ENCODE peak calls at places on chromosomes 16 and 17, in six cellular contexts. S is activated T-cell treated with anti-CD3 and anti-CD28 coated beads, Interleukin-2, amount 50 U/mL, for 4 hours; I is anterior cingulate cortex; K is stomach; F is uterus; Z is PC-3. P is an unnamed sample.

GRCh38 chr17:63694974-63695773 is 4.8 kb downstream of the LIMD2 start:
- DNase-seq in K (no peak), S (no peak), F (no peak), I (no peak), Z (no peak), P (no peak)

GRCh38 chr16:78957328-78958100 is 643.0 kb downstream of the MAF start:
- DNase-seq in S (no peak), K (no peak), F (no peak), Z (no peak), I (no peak), P (no peak)

GRCh38 chr17:2419526-2419925 is 18.7 kb upstream of the MNT start:
- DNase-seq in F (no peak), I (no peak), K (no peak), Z (no peak), S (no peak), P (no peak)

GRCh38 chr17:41935641-41936040 is 5.2 kb downstream of the ODAD4 start:
- DNase-seq in F (no peak), S (no peak), Z (no peak), I (no peak), K (no peak), P (no peak)

GRCh38 chr17:48722201-48722907 is at the start of gene PRAC1:
- DNase-seq in Z (peak), S (no peak), I (no peak), K (no peak), F (no peak), P (no peak)

GRCh38 chr16:49781401-49781800 is 74.5 kb downstream of the ZNF423 start:
- DNase-seq in I (no peak), S (no peak), Z (no peak), F (no peak), K (no peak), P (no peak)

GRCh38 chr17:8141741-8142140 is 10.5 kb downstream of the PER1 start:
- DNase-seq in F (no peak), K (no peak), S (no peak), Z (no peak), I (no peak), P (no peak)

GRCh38 chr17:61202564-61202963 is 197.1 kb upstream of the TBX2 start:
- DNase-seq in I (no peak), S (no peak), Z (peak), K (no peak), F (no peak), P (no peak)

GRCh38 chr17:29705352-29705751 is 82.6 kb upstream of the CORO6 start:
- DNase-seq in F (no peak), Z (no peak), K (no peak), I (no peak), S (no peak), P (no peak)

GRCh38 chr17:30086896-30087295 is 29.7 kb upstream of the NSRP1 start:
- DNase-seq in I (no peak), Z (no peak), S (no peak), K (no peak), F (no peak), P (no peak)

GRCh38 chr17:79938696-79939435 is 96.8 kb downstream of the TBC1D16 start:
- DNase-seq in F (no peak), S (no peak), K (no peak), Z (no peak), I (no peak), P (no peak)

GRCh38 chr17:57396515-57396921 is 140.2 kb downstream of the MSI2 start:
- DNase-seq in I (no peak), K (no peak), S (no peak), F (no peak), Z (no peak), P (no peak)

GRCh38 chr17:39001703-39002637 is 34.8 kb upstream of the FBXO47 start:
- DNase-seq in F (peak), I (no peak), S (no peak), Z (peak), K (peak), P (no peak)

GRCh38 chr17:50146927-50147640 is 3.4 kb downstream of the PPP1R9B start:
- DNase-seq in F (no peak), Z (no peak), S (no peak), I (peak), K (no peak), P (no peak)

GRCh38 chr16:24396350-24397271 is 140.5 kb downstream of the CACNG3 start:
- DNase-seq in K (no peak), Z (no peak), F (no peak), S (no peak), I (peak), P (no peak)

GRCh38 chr17:78179372-78179771 is 7.5 kb downstream of the TK1 start:
- DNase-seq in Z (peak), I (no peak), K (peak), S (no peak), F (peak), P (no peak)

GRCh38 chr16:61296305-61296704 is 739.9 kb downstream of the CDH8 start:
- DNase-seq in I (no peak), S (no peak), Z (no peak), K (no peak), F (no peak), P (no peak)

GRCh38 chr17:27572665-27573064 is 58.3 kb upstream of the LGALS9 start:
- DNase-seq in I (no peak), F (no peak), K (no peak), S (peak), Z (no peak), P (no peak)

GRCh38 chr17:8105957-8106398 is 12.3 kb downstream of the ALOXE3 start:
- DNase-seq in I (no peak), F (no peak), K (no peak), Z (no peak), S (no peak), P (no peak)

GRCh38 chr16:59964232-59964924 is 1230.3 kb upstream of the GOT2 start:
- DNase-seq in Z (no peak), I (no peak), K (no peak), S (no peak), F (no peak), P (no peak)

GRCh38 chr17:45575126-45575885 is 84.8 kb upstream of the PLEKHM1 start:
- DNase-seq in S (no peak), Z (no peak), K (no peak), F (no peak), I (no peak), P (no peak)

GRCh38 chr16:22788190-22788530 is 25.8 kb upstream of the HS3ST2 start:
- DNase-seq in I (no peak), Z (no peak), S (no peak), F (no peak), K (no peak), P (no peak)

GRCh38 chr17:76432712-76433336 is 20.1 kb downstream of the UBE2O start:
- DNase-seq in I (no peak), F (no peak), K (no peak), Z (peak), S (no peak), P (no peak)

GRCh38 chr17:5500804-5501391 is 14.5 kb downstream of the MIS12 start:
- DNase-seq in K (peak), Z (peak), F (peak), S (peak), I (peak), P (no peak)

GRCh38 chr17:72588961-72589360 is 468.1 kb downstream of the SOX9 start:
- DNase-seq in K (peak), S (no peak), Z (peak), F (no peak), I (peak), P (no peak)

GRCh38 chr16:22373662-22374310 is 633 bp downstream of the CDR2 start:
- DNase-seq in S (peak), Z (no peak), F (peak), I (peak), K (peak), P (no peak)

GRCh38 chr17:72421128-72422092 is 300.6 kb downstream of the SOX9 start:
- DNase-seq in I (no peak), K (peak), S (no peak), F (no peak), Z (peak), P (peak)

GRCh38 chr16:49834496-49835009 is 21.4 kb downstream of the ZNF423 start:
- DNase-seq in Z (no peak), K (no peak), S (no peak), F (peak), I (peak), P (no peak)

GRCh38 chr16:79485020-79485419 is 115.5 kb downstream of the MAF start:
- DNase-seq in F (no peak), Z (no peak), I (no peak), K (no peak), S (no peak), P (no peak)

GRCh38 chr17:77681820-77682219 is 276.7 kb upstream of the TNRC6C start:
- DNase-seq in F (peak), Z (peak), K (peak), S (no peak), I (no peak), P (no peak)

GRCh38 chr17:31549121-31549524 is 157.6 kb downstream of the RAB11FIP4 start:
- DNase-seq in S (peak), K (no peak), F (peak), I (peak), Z (no peak), P (no peak)

GRCh38 chr17:39769974-39770587 is 32.3 kb downstream of the GRB7 start:
- DNase-seq in I (no peak), Z (peak), F (no peak), S (peak), K (no peak), P (no peak)

GRCh38 chr17:27856676-27857429 is 36.3 kb downstream of the LYRM9 start:
- DNase-seq in K (no peak), Z (no peak), F (no peak), I (no peak), S (no peak), P (no peak)

GRCh38 chr17:66713533-66714042 is 121.3 kb upstream of the CACNG5 start:
- DNase-seq in K (no peak), I (no peak), F (no peak), Z (no peak), S (no peak), P (no peak)

GRCh38 chr17:29210879-29211278 is 30.7 kb upstream of the MYO18A start:
- DNase-seq in I (no peak), K (no peak), S (no peak), F (no peak), Z (no peak), P (no peak)

GRCh38 chr17:75159196-75160031 is 5.1 kb upstream of the JPT1 start:
- DNase-seq in Z (peak), K (peak), F (no peak), I (no peak), S (no peak), P (no peak)

GRCh38 chr16:87951550-87952538 is 610 bp downstream of the BANP start:
- DNase-seq in Z (no peak), K (no peak), I (no peak), F (no peak), S (peak), P (peak)

GRCh38 chr16:20314575-20314974 is 12.7 kb downstream of the GP2 start:
- DNase-seq in F (no peak), Z (no peak), K (no peak), I (no peak), S (no peak), P (no peak)

P was measured in HuH-7.5.